ENCODE peak calls at places on chromosomes 16 and 17, in nine cellular contexts. U is SK-N-MC; H is right cardiac atrium; A is sigmoid colon; F is CD4-positive, CD25-positive, alpha-beta regulatory T cell; Q is neural progenitor cell; O is fibroblast of lung; T is lower lobe of right lung; K is endothelial cell of umbilical vein. I is an unnamed sample.

GRCh38 chr17:42675984-42676423 is 790 bp downstream of the PLEKHH3 start:
- DNase-seq in O (peak), A (peak), Q (no peak), H (peak), T (peak), F (no peak), U (no peak), K (peak), I (peak)

GRCh38 chr16:89599902-89600301 is 13.5 kb upstream of the DPEP1 start:
- DNase-seq in K (no peak), O (no peak), T (no peak), F (no peak), Q (no peak), H (no peak), U (no peak), A (no peak), I (no peak)

GRCh38 chr16:20026673-20027072 is 47.0 kb downstream of the GPR139 start:
- DNase-seq in F (no peak), U (no peak), T (no peak), Q (no peak), H (no peak), K (no peak), A (no peak), O (no peak), I (no peak)

GRCh38 chr16:78478267-78478821 is 378.9 kb downstream of the WWOX start:
- DNase-seq in T (no peak), Q (peak), H (no peak), U (no peak), F (no peak), O (no peak), K (no peak), A (no peak), I (no peak)

GRCh38 chr17:20179031-20179430 is 169.9 kb downstream of the SPECC1 start:
- DNase-seq in A (no peak), O (no peak), T (no peak), H (no peak), Q (no peak), F (no peak), U (no peak), K (no peak), I (no peak)

GRCh38 chr17:77337150-77337549 is 196.4 kb downstream of the SEC14L1 start:
- DNase-seq in T (no peak), Q (no peak), F (no peak), H (no peak), U (no peak), O (no peak), K (no peak), A (no peak), I (no peak)

GRCh38 chr16:50207652-50208051 is 54.5 kb downstream of the TENT4B start:
- DNase-seq in Q (no peak), O (peak), T (no peak), K (peak), U (no peak), F (no peak), A (no peak), H (no peak), I (no peak)

GRCh38 chr17:50080827-50081226 is 14.3 kb upstream of the PDK2 start:
- DNase-seq in T (peak), Q (no peak), U (no peak), H (no peak), A (no peak), O (no peak), F (no peak), K (no peak), I (no peak)

GRCh38 chr16:66662445-66663194 is 33.9 kb downstream of the CMTM4 start:
- DNase-seq in T (no peak), K (peak), F (no peak), U (no peak), H (no peak), A (no peak), Q (no peak), O (peak), I (peak)

GRCh38 chr17:13362341-13363122 is 239.2 kb downstream of the HS3ST3A1 start:
- DNase-seq in A (no peak), U (no peak), H (no peak), F (no peak), Q (peak), K (no peak), T (no peak), O (peak), I (no peak)

GRCh38 chr17:41140360-41141132 is at the start of gene KRTAP4-6:
- DNase-seq in U (no peak), K (no peak), F (no peak), O (peak), T (no peak), H (no peak), Q (no peak), A (no peak), I (no peak)

GRCh38 chr16:54397190-54397835 is 110.7 kb upstream of the IRX3 start:
- DNase-seq in F (no peak), T (no peak), U (no peak), A (no peak), O (peak), K (no peak), H (no peak), Q (no peak), I (no peak)

GRCh38 chr17:21252289-21252874 is 828 bp downstream of the NATD1 start:
- DNase-seq in O (no peak), K (no peak), F (no peak), H (no peak), T (no peak), U (no peak), A (no peak), Q (peak), I (no peak)

GRCh38 chr17:67157732-67158639 is 87.0 kb downstream of the HELZ start:
- DNase-seq in T (no peak), H (no peak), A (no peak), U (peak), O (peak), K (peak), F (no peak), Q (peak), I (peak)

GRCh38 chr17:76132574-76133338 is 8.3 kb downstream of the FOXJ1 start:
- DNase-seq in T (peak), U (no peak), F (no peak), K (no peak), Q (peak), A (peak), H (no peak), O (no peak), I (peak)

GRCh38 chr16:82043680-82044584 is 8.9 kb downstream of the HSD17B2 start:
- DNase-seq in U (no peak), Q (peak), T (no peak), A (no peak), O (peak), H (no peak), F (no peak), K (no peak), I (no peak)

GRCh38 chr16:4347765-4348509 is 3.2 kb downstream of the PAM16 start:
- DNase-seq in U (no peak), A (peak), K (no peak), H (no peak), O (no peak), T (peak), Q (no peak), F (no peak), I (no peak)

GRCh38 chr16:68147438-68147837 is 62.3 kb downstream of the NFATC3 start:
- DNase-seq in H (no peak), A (no peak), O (no peak), T (no peak), F (no peak), K (no peak), Q (no peak), U (no peak), I (no peak)

GRCh38 chr17:48973806-48974205 is 5.4 kb upstream of the GIP start:
- DNase-seq in Q (no peak), T (no peak), H (no peak), A (peak), O (no peak), F (no peak), U (no peak), K (no peak), I (no peak)

GRCh38 chr17:41547921-41548843 is 20.1 kb upstream of the KRT19 start:
- DNase-seq in Q (no peak), O (peak), H (peak), T (peak), A (peak), U (no peak), F (no peak), K (peak), I (peak)

GRCh38 chr16:70579648-70580630 is 56.3 kb downstream of the SF3B3 start:
- DNase-seq in O (no peak), T (no peak), Q (no peak), F (no peak), A (peak), K (no peak), H (peak), U (no peak), I (peak)

GRCh38 chr16:17166095-17166494 is 304.7 kb downstream of the XYLT1 start:
- DNase-seq in Q (no peak), O (peak), H (no peak), F (no peak), U (no peak), A (no peak), T (no peak), K (no peak), I (no peak)

GRCh38 chr16:77711775-77712174 is 10.5 kb upstream of the NUDT7 start:
- DNase-seq in H (no peak), A (no peak), F (no peak), Q (no peak), O (peak), U (no peak), K (no peak), T (no peak), I (peak)

GRCh38 chr16:50238314-50238713 is 28.0 kb upstream of the ADCY7 start:
- DNase-seq in H (no peak), F (no peak), U (no peak), A (no peak), O (no peak), Q (no peak), K (no peak), T (no peak), I (no peak)

GRCh38 chr17:77011173-77012011 is 129.4 kb upstream of the SEC14L1 start:
- DNase-seq in T (peak), H (no peak), Q (peak), F (no peak), K (peak), O (peak), U (peak), A (no peak), I (peak)

GRCh38 chr16:23120562-23120961 is 28.7 kb downstream of the USP31 start:
- DNase-seq in H (no peak), T (no peak), A (no peak), K (no peak), F (no peak), Q (no peak), O (no peak), U (no peak), I (no peak)

GRCh38 chr17:72671034-72671433 is 421.5 kb downstream of the SLC39A11 start:
- DNase-seq in K (no peak), H (no peak), U (no peak), Q (no peak), T (no peak), A (no peak), O (no peak), F (no peak), I (no peak)

GRCh38 chr16:69479806-69480205 is 55.4 kb downstream of the CYB5B start:
- DNase-seq in O (no peak), Q (no peak), F (no peak), U (no peak), T (no peak), K (no peak), H (no peak), A (no peak), I (no peak)

GRCh38 chr17:3547628-3548027 is 10.0 kb downstream of the TRPV3 start:
- DNase-seq in A (no peak), K (no peak), Q (no peak), T (no peak), H (no peak), F (no peak), U (no peak), O (no peak), I (peak)

GRCh38 chr17:40022961-40023541 is 7.8 kb downstream of the CSF3 start:
- DNase-seq in K (no peak), Q (no peak), U (no peak), T (peak), O (no peak), H (no peak), F (no peak), A (no peak), I (no peak)

GRCh38 chr17:51354908-51355307 is 94.6 kb downstream of the UTP18 start:
- DNase-seq in U (no peak), Q (no peak), O (no peak), H (no peak), F (no peak), K (no peak), A (no peak), T (no peak), I (no peak)

GRCh38 chr16:80175011-80175410 is 365.8 kb upstream of the DYNLRB2 start:
- DNase-seq in Q (no peak), K (no peak), A (no peak), T (no peak), O (no peak), U (no peak), H (no peak), F (no peak), I (no peak)

GRCh38 chr16:12646490-12647274 is 157.0 kb downstream of the CPPED1 start:
- DNase-seq in A (no peak), K (peak), O (peak), F (no peak), Q (no peak), U (no peak), H (peak), T (no peak), I (no peak)

GRCh38 chr17:57130708-57131461 is 45.8 kb downstream of the AKAP1 start:
- DNase-seq in U (peak), K (peak), H (peak), O (peak), Q (peak), F (peak), A (peak), T (peak), I (peak)

GRCh38 chr17:2090804-2091534 is 36.1 kb downstream of the HIC1 start:
- DNase-seq in T (no peak), A (peak), U (no peak), K (peak), F (no peak), H (peak), Q (peak), O (peak), I (no peak)

GRCh38 chr16:86668136-86668535 is 89.8 kb downstream of the FOXL1 start:
- DNase-seq in A (no peak), T (no peak), F (no peak), K (peak), O (peak), H (no peak), U (no peak), Q (no peak), I (no peak)

GRCh38 chr16:75580-76501 is 2.2 kb upstream of the MPG start:
- DNase-seq in O (peak), U (no peak), T (peak), A (peak), H (peak), F (no peak), Q (peak), K (peak), I (no peak)

GRCh38 chr16:10918294-10919002 is 23.8 kb downstream of the DEXI start:
- DNase-seq in O (peak), F (peak), H (peak), T (peak), Q (peak), K (peak), A (peak), U (peak), I (peak)
- H3K27ac ChIP-seq in O (no peak), F (no peak), H (no peak), T (peak), Q (no peak), K (no peak), A (peak), U (no peak), I (peak)

GRCh38 chr16:30381351-30382041 is 865 bp downstream of the SEPTIN1 start:
- DNase-seq in K (no peak), U (no peak), T (no peak), Q (no peak), F (no peak), A (no peak), O (no peak), H (no peak), I (no peak)
- H3K4me3 ChIP-seq in K (no peak), U (no peak), T (peak), Q (no peak), F (peak), A (no peak), O (no peak), H (no peak), I (peak)

GRCh38 chr17:16987830-16988601 is 16.1 kb upstream of the TNFRSF13B start:
- DNase-seq in F (no peak), A (peak), H (peak), O (peak), Q (peak), U (no peak), K (no peak), T (peak), I (peak)

GRCh38 chr17:16988749-16989229 is 16.9 kb upstream of the TNFRSF13B start:
- DNase-seq in A (peak), O (peak), H (no peak), K (no peak), U (no peak), F (no peak), T (no peak), Q (no peak), I (no peak)

GRCh38 chr17:16989230-16989952 is 17.5 kb upstream of the TNFRSF13B start:
- DNase-seq in Q (no peak), U (no peak), T (no peak), O (no peak), F (no peak), A (peak), H (no peak), K (no peak), I (peak)

GRCh38 chr17:16986391-16986790 is 14.5 kb upstream of the TNFRSF13B start:
- DNase-seq in H (no peak), T (no peak), A (no peak), K (no peak), O (peak), U (no peak), F (no peak), Q (no peak), I (no peak)

GRCh38 chr17:16987001-16987829 is 15.3 kb upstream of the TNFRSF13B start:
- DNase-seq in H (no peak), F (no peak), O (no peak), K (no peak), U (no peak), T (no peak), Q (no peak), A (peak), I (no peak)
- H3K27ac ChIP-seq in H (no peak), F (no peak), O (no peak), K (no peak), U (no peak), T (no peak), Q (no peak), A (no peak), I (peak)

GRCh38 chr16:57620316-57621231 is 7.9 kb upstream of the ADGRG1 start:
- DNase-seq in U (no peak), T (peak), Q (no peak), A (peak), K (no peak), H (no peak), O (no peak), F (no peak), I (peak)
- H3K4me3 ChIP-seq in U (no peak), T (peak), Q (no peak), A (no peak), K (no peak), H (no peak), O (no peak), F (no peak), I (peak)

GRCh38 chr16:56357291-56357764 is 68.0 kb downstream of the AMFR start:
- DNase-seq in H (no peak), K (peak), A (peak), T (peak), O (peak), F (no peak), U (no peak), Q (peak), I (peak)

GRCh38 chr16:56355786-56356275 is 69.5 kb downstream of the AMFR start:
- DNase-seq in K (no peak), Q (no peak), H (no peak), O (no peak), U (no peak), F (no peak), A (peak), T (peak), I (no peak)

GRCh38 chr16:56356276-56357241 is 68.8 kb downstream of the AMFR start:
- DNase-seq in O (peak), Q (peak), T (peak), U (no peak), H (peak), F (peak), A (peak), K (peak), I (peak)

GRCh38 chr16:56360117-56361008 is 65.0 kb downstream of the AMFR start:
- DNase-seq in Q (no peak), H (no peak), U (no peak), O (no peak), A (peak), K (no peak), T (no peak), F (no peak), I (no peak)

DNA sequence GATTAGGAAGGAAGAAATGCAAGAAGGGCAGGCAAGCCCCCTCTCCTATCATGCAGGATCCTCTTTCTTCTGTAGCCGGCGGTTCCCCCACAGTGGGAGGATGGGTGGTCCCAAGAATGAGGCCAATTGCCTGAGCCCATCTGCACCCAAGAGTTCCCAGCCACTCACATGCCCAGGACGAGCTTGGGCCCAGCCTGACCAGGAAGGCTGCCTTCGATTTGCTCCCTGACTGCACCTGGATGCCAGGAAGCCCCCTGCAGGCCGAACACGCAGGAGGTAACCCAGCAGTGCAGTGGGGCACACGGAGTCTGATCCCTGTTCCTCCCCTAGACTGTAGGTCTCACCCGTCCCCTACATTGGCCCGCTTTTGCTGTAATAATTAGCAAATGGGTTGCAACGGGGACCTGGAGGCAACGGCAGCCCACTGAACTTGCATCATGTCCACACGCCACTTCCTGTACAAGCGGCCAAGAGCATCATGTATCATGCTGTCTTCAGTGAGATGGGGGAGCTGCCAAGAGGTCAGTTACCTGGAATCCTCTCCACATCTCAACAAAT is 67.5 kb downstream of the AMFR start:
- DNase-seq in Q (peak), K (no peak), U (no peak), A (peak), T (peak), F (no peak), H (no peak), O (no peak), I (no peak)
- H3K27ac ChIP-seq in Q (no peak), K (peak), U (no peak), A (peak), T (peak), F (no peak), H (no peak), O (peak), I (peak)

DNA sequence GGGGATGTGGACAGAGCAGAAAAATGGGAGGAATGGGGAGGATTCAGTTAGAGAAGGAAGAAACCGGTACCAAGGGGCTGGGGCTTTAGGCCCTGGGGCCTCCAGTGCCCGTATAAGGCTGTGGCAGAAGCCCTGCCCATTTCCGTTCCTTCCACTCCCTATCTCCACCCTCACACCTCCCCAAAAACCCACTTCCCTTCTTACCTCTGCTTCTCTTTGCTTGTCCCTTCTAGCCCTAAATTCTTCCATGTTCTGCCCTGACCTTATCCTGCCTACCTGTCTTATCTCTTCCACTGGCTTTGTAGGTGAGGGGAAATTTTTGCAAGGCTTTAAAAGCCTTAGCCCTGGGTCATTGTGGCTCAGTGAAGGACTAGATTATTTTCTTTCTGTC is 4.1 kb downstream of the RNF167 start:
- DNase-seq in U (no peak), F (peak), H (no peak), T (no peak), O (no peak), A (no peak), K (no peak), Q (no peak), I (peak)
- H3K4me3 ChIP-seq in U (no peak), F (peak), H (no peak), T (peak), O (no peak), A (no peak), K (no peak), Q (no peak), I (peak)

GRCh38 chr17:45287526-45288264 is 25.8 kb upstream of the SPATA32 start:
- DNase-seq in F (no peak), O (no peak), U (no peak), A (no peak), K (no peak), Q (no peak), H (no peak), T (no peak), I (peak)
- H3K27ac ChIP-seq in F (no peak), O (no peak), U (no peak), A (peak), K (no peak), Q (no peak), H (peak), T (peak), I (peak)

GRCh38 chr17:9648521-9649110 is 3.3 kb downstream of the USP43 start:
- DNase-seq in Q (peak), H (no peak), O (no peak), K (no peak), A (no peak), F (no peak), U (no peak), T (no peak), I (no peak)
- H3K4me3 ChIP-seq in Q (no peak), H (no peak), O (no peak), K (no peak), A (no peak), F (no peak), U (no peak), T (no peak), I (no peak)

GRCh38 chr17:47703671-47704070 is 9.7 kb downstream of the TBKBP1 start:
- DNase-seq in O (no peak), A (no peak), F (no peak), U (no peak), K (no peak), Q (no peak), T (peak), H (no peak), I (no peak)
- H3K27ac ChIP-seq in O (no peak), A (no peak), F (peak), U (no peak), K (no peak), Q (no peak), T (peak), H (no peak), I (no peak)

I was measured in small intestine.